ENCODE peak calls at places on chromosomes 2 and 18, in seven cellular contexts. I is breast epithelium, B is psoas muscle, L is astrocyte of the spinal cord, U is spleen, S is fibroblast of pulmonary artery, F is choroid plexus epithelial cell. M is an unnamed sample.
A peak's percentile ranks its signal among the peaks of the same experiment; 100 is the strongest.

GRCh38 chr2:154240921-154241379 is 369.2 kb downstream of the GALNT13 start:
- DNase-seq in L (no peak), I (no peak), F (no peak), U (peak; percentile 56), S (no peak), B (peak; percentile 28), M (no peak)

GRCh38 chr18:8499810-8500663 is 109.2 kb upstream of the RAB12 start:
- DNase-seq in I (no peak), U (no peak), L (no peak), B (no peak), F (no peak), S (no peak), M (no peak)

GRCh38 chr2:102672124-102672786 is 52.9 kb downstream of the SLC9A2 start:
- DNase-seq in B (no peak), I (no peak), S (no peak), U (no peak), L (no peak), F (no peak), M (no peak)

GRCh38 chr2:240111253-240111652 is 24.9 kb downstream of the COPS9 start:
- DNase-seq in B (no peak), I (no peak), L (no peak), S (peak; percentile 12), F (peak; percentile 46), U (no peak), M (no peak)

GRCh38 chr2:122422384-122422991 is 667.0 kb downstream of the TSN start:
- DNase-seq in U (no peak), B (no peak), L (no peak), S (peak; percentile 14), F (no peak), I (no peak), M (no peak)

GRCh38 chr2:201546576-201546975 is 95.0 kb downstream of the STRADB start:
- DNase-seq in S (peak; percentile 64), F (peak; percentile 53), L (peak; percentile 20), U (no peak), B (no peak), I (no peak), M (peak; percentile 72)

GRCh38 chr18:57789105-57789504 is 14.0 kb downstream of the ATP8B1 start:
- DNase-seq in B (no peak), F (peak; percentile 70), L (peak; percentile 76), S (peak; percentile 54), I (no peak), U (no peak), M (no peak)

GRCh38 chr2:31078579-31079105 is 59.6 kb downstream of the GALNT14 start:
- DNase-seq in S (no peak), U (no peak), B (no peak), I (no peak), F (no peak), L (no peak), M (no peak)

GRCh38 chr2:68908392-68908970 is 37.3 kb upstream of the BMP10 start:
- DNase-seq in B (peak; percentile 80), I (peak; percentile 55), F (peak; percentile 69), S (peak; percentile 85), U (peak; percentile 92), L (peak; percentile 90), M (no peak)

GRCh38 chr2:101018934-101019333 is 16.8 kb downstream of the RPL31 start:
- DNase-seq in L (no peak), B (no peak), S (no peak), U (no peak), F (no peak), I (no peak), M (no peak)

GRCh38 chr2:221448086-221448856 is 123.8 kb downstream of the EPHA4 start:
- DNase-seq in F (no peak), B (no peak), I (no peak), L (no peak), S (no peak), U (no peak), M (no peak)

GRCh38 chr18:45684341-45685115 is 39.5 kb upstream of the SLC14A1 start:
- DNase-seq in U (no peak), F (peak; percentile 32), S (no peak), L (no peak), I (no peak), B (no peak), M (no peak)

GRCh38 chr2:156947261-156947660 is 310.2 kb upstream of the GALNT5 start:
- DNase-seq in U (no peak), I (no peak), F (no peak), B (no peak), S (no peak), L (peak; percentile 7), M (no peak)

GRCh38 chr2:217326238-217327022 is 466.6 kb upstream of the TNP1 start:
- DNase-seq in U (no peak), F (no peak), I (no peak), B (no peak), L (no peak), S (no peak), M (no peak)

GRCh38 chr2:159446201-159446600 is 159.7 kb upstream of the WDSUB1 start:
- DNase-seq in F (no peak), U (no peak), L (no peak), I (no peak), B (no peak), S (no peak), M (no peak)

GRCh38 chr2:237458519-237458918 is 28.5 kb upstream of the MLPH start:
- DNase-seq in U (no peak), I (no peak), F (no peak), L (no peak), S (no peak), B (no peak), M (no peak)

GRCh38 chr18:8416212-8417019 is 192.8 kb upstream of the RAB12 start:
- DNase-seq in L (no peak), U (no peak), I (no peak), B (no peak), F (peak; percentile 14), S (no peak), M (no peak)

GRCh38 chr2:195559431-195559914 is 97.6 kb upstream of the SLC39A10 start:
- DNase-seq in L (peak; percentile 89), S (peak; percentile 98), U (peak; percentile 73), I (no peak), F (peak; percentile 96), B (no peak), M (peak; percentile 74)
- H3K4me3 ChIP-seq in L (no peak overlapping the region), S (no peak overlapping the region), U (no peak overlapping the region), I (no peak overlapping the region), F (no peak overlapping the region), B (no peak overlapping the region), M (no peak overlapping the region)

GRCh38 chr2:26500406-26500805 is 22.5 kb upstream of the OTOF start:
- DNase-seq in I (no peak), S (no peak), L (no peak), F (no peak), B (no peak), U (no peak), M (no peak)

GRCh38 chr2:26503238-26503880 is 25.4 kb upstream of the OTOF start:
- DNase-seq in L (peak; percentile 16), F (peak; percentile 48), B (peak; percentile 87), S (peak; percentile 39), U (peak; percentile 90), I (peak; percentile 76), M (no peak)

GRCh38 chr2:26506279-26506678 is 28.4 kb upstream of the OTOF start:
- DNase-seq in F (no peak), L (no peak), U (peak; percentile 38), B (no peak), I (no peak), S (no peak), M (no peak)

GRCh38 chr2:26509141-26509540 is 31.2 kb upstream of the OTOF start:
- DNase-seq in F (no peak), U (peak; percentile 35), B (no peak), L (no peak), S (no peak), I (no peak), M (no peak)

GRCh38 chr2:26504002-26504401 is 26.1 kb upstream of the OTOF start:
- DNase-seq in L (no peak), F (no peak), S (no peak), B (peak; percentile 23), U (peak; percentile 59), I (no peak), M (no peak)
- H3K4me3 ChIP-seq in L (no peak overlapping the region), F (no peak overlapping the region), S (no peak overlapping the region), B (peak overlapping the region; percentile 46), U (peak overlapping the region; percentile 45), I (peak overlapping the region; percentile 49), M (no peak overlapping the region)

GRCh38 chr2:54052825-54053718 is 62.3 kb upstream of the ACYP2 start:
- DNase-seq in B (no peak), I (no peak), U (no peak), L (no peak), S (no peak), F (no peak), M (no peak)

GRCh38 chr2:54054271-54054670 is 61.1 kb upstream of the ACYP2 start:
- DNase-seq in U (no peak), B (no peak), S (no peak), L (no peak), F (no peak), I (no peak), M (no peak)

GRCh38 chr2:54050445-54050844 is 65.0 kb upstream of the ACYP2 start:
- DNase-seq in I (no peak), F (no peak), L (no peak), B (no peak), S (no peak), U (no peak), M (no peak)

GRCh38 chr2:54054774-54055173 is 60.6 kb upstream of the ACYP2 start:
- DNase-seq in L (no peak), S (no peak), I (no peak), U (no peak), F (no peak), B (no peak), M (no peak)

DNA sequence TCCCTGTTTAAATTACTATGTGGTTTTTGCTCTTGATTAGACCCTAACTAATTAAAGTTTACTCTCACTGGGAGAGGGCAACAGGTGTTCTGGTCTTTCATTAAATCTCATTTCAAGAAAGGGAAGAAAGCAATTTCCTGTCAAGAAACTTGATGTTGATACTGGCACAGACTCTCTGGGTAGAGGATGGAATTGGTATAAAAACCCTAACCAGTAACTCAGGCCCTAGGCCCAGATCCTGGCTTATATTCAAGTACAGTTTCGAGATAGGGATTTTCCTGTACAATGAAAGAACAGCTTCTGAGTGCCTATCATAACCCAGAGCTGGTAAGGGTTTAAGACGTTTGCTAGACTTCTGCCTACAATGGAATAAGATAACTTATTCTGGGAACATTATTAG is 61.6 kb upstream of the ACYP2 start:
- DNase-seq in U (no peak), L (no peak), F (no peak), S (peak; percentile 14), B (no peak), I (no peak), M (no peak)
- H3K4me3 ChIP-seq in U (no peak overlapping the region), L (no peak overlapping the region), F (no peak overlapping the region), S (no peak overlapping the region), B (no peak overlapping the region), I (no peak overlapping the region), M (no peak overlapping the region)

DNA sequence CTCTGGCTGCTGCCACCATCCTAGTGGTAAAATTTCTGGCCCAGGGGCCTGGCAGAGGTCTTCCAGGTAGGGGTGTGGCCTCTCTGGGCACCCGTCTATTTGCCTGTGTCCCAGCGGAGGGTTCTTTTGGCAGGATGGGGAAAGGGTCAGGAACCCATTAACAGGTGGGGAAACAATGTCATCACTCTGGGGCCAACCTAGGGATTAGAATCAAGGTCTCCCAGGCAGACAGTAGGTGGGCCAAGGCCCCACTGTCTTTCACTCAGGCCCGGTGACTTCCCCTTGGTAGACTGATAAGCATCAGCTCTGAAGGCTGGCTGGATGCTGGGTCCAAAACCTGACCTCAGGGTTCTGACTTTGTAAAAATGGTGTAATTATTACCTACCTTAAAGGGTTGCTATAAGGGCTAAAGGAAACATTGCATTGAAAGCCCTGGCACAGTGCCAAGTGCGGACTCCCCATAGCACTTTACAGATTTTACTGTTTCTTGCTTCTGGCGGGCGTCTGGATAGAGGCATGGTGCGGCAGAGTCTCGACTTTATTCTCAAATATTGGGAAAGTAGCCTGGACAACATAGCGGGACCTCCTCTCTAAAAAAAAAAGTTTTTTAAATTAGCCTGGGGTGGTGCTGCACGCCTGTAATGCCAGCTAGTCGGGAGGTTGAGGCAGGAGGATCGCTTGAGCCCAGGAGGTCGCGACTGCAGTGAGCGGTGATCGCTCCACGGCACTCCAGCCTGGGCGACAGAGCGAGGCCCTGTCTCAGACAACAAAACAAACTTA is 2.2 kb downstream of the LBX2 start:
- DNase-seq in U (peak; percentile 30), F (no peak), B (no peak), S (no peak), L (no peak), I (no peak), M (no peak)
- H3K4me3 ChIP-seq in U (peak overlapping the region; percentile 59), F (peak overlapping the region; percentile 35), B (peak overlapping the region; percentile 59), S (no peak overlapping the region), L (no peak overlapping the region), I (peak overlapping the region; percentile 55), M (no peak overlapping the region)

M was measured in skeletal muscle cell.